ENCODE peak calls at places on chromosomes 3 and 15, in five cellular contexts. P is NAMALWA; R is brain microvascular endothelial cell; T is activated CD8-positive, alpha-beta T cell treated with anti-CD3 and anti-CD28 coated beads for 36 hours; O is AG10803. X is an unnamed sample.

GRCh38 chr15:62976301-62976842 is 66.2 kb upstream of the TPM1 start:
- DNase-seq in P (no peak), R (peak), T (no peak), O (peak), X (peak)

GRCh38 chr15:29071193-29071906 is 185.6 kb downstream of the APBA2 start:
- DNase-seq in P (no peak), R (no peak), T (no peak), O (no peak), X (no peak)

GRCh38 chr15:85380860-85381535 is 595 bp downstream of the AKAP13 start:
- DNase-seq in P (peak), R (no peak), T (peak), O (peak), X (no peak)

GRCh38 chr15:29139072-29139471 is 130.6 kb downstream of the NSMCE3 start:
- DNase-seq in P (no peak), R (no peak), T (no peak), O (no peak), X (no peak)

GRCh38 chr3:7289113-7289512 is 428.2 kb downstream of the GRM7 start:
- DNase-seq in P (no peak), R (no peak), T (no peak), O (no peak), X (no peak)

GRCh38 chr3:27758083-27758482 is 36.0 kb upstream of the EOMES start:
- DNase-seq in P (no peak), R (peak), T (peak), O (peak), X (peak)

GRCh38 chr3:128998532-128998931 is 2.6 kb upstream of the EFCC1 start:
- DNase-seq in P (no peak), R (no peak), T (no peak), O (no peak), X (no peak)

GRCh38 chr15:73994912-73995622 is 551 bp downstream of the PML start:
- DNase-seq in P (peak), R (no peak), T (peak), O (peak), X (peak)

GRCh38 chr15:38440353-38441129 is 13.4 kb upstream of the FAM98B start:
- DNase-seq in P (peak), R (peak), T (peak), O (peak), X (peak)

X was measured in fibroblast of the aortic adventitia.